ENCODE peak calls at places on chromosomes 12 and 14, in four cellular contexts. S is lower lobe of right lung, Z is tibial artery, E is HepG2. N is an unnamed sample.

GRCh38 chr14:89773151-89773550 is 181.4 kb downstream of the EFCAB11 start:
- DNase-seq in E (no peak), Z (no peak), S (no peak), N (no peak)

GRCh38 chr14:51865953-51866747 is 5.7 kb downstream of the GNG2 start:
- DNase-seq in S (no peak), E (no peak), Z (no peak), N (no peak)

GRCh38 chr12:15356831-15357456 is 34.6 kb downstream of the PTPRO start:
- DNase-seq in E (no peak), Z (no peak), S (no peak), N (no peak)

GRCh38 chr14:88129306-88130056 is 124.5 kb downstream of the GPR65 start:
- DNase-seq in E (no peak), S (no peak), Z (no peak), N (no peak)

GRCh38 chr12:123607756-123608155 is 5.9 kb downstream of the DDX55 start:
- DNase-seq in Z (no peak), S (no peak), E (no peak), N (no peak)

GRCh38 chr12:47991106-47991550 is 13.1 kb downstream of the COL2A1 start:
- DNase-seq in E (no peak), S (no peak), Z (peak; percentile 27), N (no peak)

GRCh38 chr12:116244001-116244400 is 33.5 kb downstream of the MED13L start:
- DNase-seq in S (no peak), Z (no peak), E (no peak), N (no peak)

GRCh38 chr12:124328116-124328515 is 33.2 kb downstream of the RFLNA start:
- DNase-seq in E (no peak), S (no peak), Z (peak; percentile 92), N (no peak)

GRCh38 chr14:35594616-35595015 is 60.7 kb downstream of the INSM2 start:
- DNase-seq in S (no peak), E (no peak), Z (no peak), N (no peak)

GRCh38 chr14:32450919-32451675 is 122.0 kb downstream of the AKAP6 start:
- DNase-seq in E (no peak), Z (no peak), S (no peak), N (no peak)

GRCh38 chr14:36952702-36953101 is 219.7 kb downstream of the SLC25A21 start:
- DNase-seq in E (no peak), S (no peak), Z (no peak), N (no peak)

GRCh38 chr12:113448874-113449273 is 22.8 kb downstream of the LHX5 start:
- DNase-seq in S (no peak), E (no peak), Z (no peak), N (no peak)

GRCh38 chr14:25132734-25133422 is 82.9 kb upstream of the STXBP6 start:
- DNase-seq in Z (no peak), S (peak; percentile 66), E (peak; percentile 84), N (peak; percentile 66)

GRCh38 chr12:116201359-116201758 is 76.1 kb downstream of the MED13L start:
- DNase-seq in S (no peak), E (no peak), Z (no peak), N (no peak)

GRCh38 chr12:46531804-46532203 is 159.2 kb upstream of the SLC38A2 start:
- DNase-seq in S (no peak), E (no peak), Z (no peak), N (no peak)

GRCh38 chr14:69797573-69798338 is 715 bp upstream of the SLC10A1 start:
- DNase-seq in S (no peak), E (no peak), Z (no peak), N (no peak)

GRCh38 chr12:12560587-12561304 is 1.9 kb downstream of the DUSP16 start:
- DNase-seq in E (peak; percentile 92), Z (peak; percentile 71), S (no peak), N (no peak)

GRCh38 chr14:100871234-100872186 is 32.0 kb downstream of the RTL1 start:
- DNase-seq in S (peak; percentile 16), Z (peak; percentile 53), E (peak; percentile 22), N (peak; percentile 21)

GRCh38 chr14:90426663-90427062 is 29.8 kb downstream of the CALM1 start:
- DNase-seq in S (no peak), E (no peak), Z (no peak), N (peak; percentile 73)

GRCh38 chr12:121133838-121134237 is 1.2 kb downstream of the P2RX7 start:
- DNase-seq in Z (no peak), S (no peak), E (no peak), N (no peak)

GRCh38 chr14:31876741-31877140 is 200.4 kb upstream of the ARHGAP5 start:
- DNase-seq in S (no peak), E (no peak), Z (no peak), N (no peak)

GRCh38 chr12:98424726-98425401 is 90.5 kb upstream of the TMPO start:
- DNase-seq in S (peak; percentile 60), E (peak; percentile 46), Z (no peak), N (peak; percentile 71)

GRCh38 chr12:27525373-27525772 is 1.4 kb downstream of the PPFIBP1 start:
- DNase-seq in S (no peak), E (no peak), Z (no peak), N (no peak)

GRCh38 chr14:32694795-32695449 is 243.8 kb upstream of the NPAS3 start:
- DNase-seq in E (no peak), S (no peak), Z (no peak), N (no peak)

GRCh38 chr14:65164825-65165135 is 62.5 kb upstream of the MAX start:
- DNase-seq in E (peak; percentile 74), Z (no peak), S (no peak), N (no peak)

GRCh38 chr12:124636138-124636968 is 68.9 kb upstream of the NCOR2 start:
- DNase-seq in E (no peak), Z (no peak), S (no peak), N (no peak)

GRCh38 chr12:92539966-92540791 is 162.6 kb upstream of the PLEKHG7 start:
- DNase-seq in Z (no peak), S (no peak), E (no peak), N (peak; percentile 44)

GRCh38 chr14:24398943-24399801 is at the start of gene NYNRIN:
- DNase-seq in E (no peak), Z (peak; percentile 78), S (peak; percentile 63), N (peak; percentile 84)

GRCh38 chr14:94929354-94929753 is 159.4 kb upstream of the GSC start:
- DNase-seq in E (no peak), Z (no peak), S (no peak), N (no peak)

DNA sequence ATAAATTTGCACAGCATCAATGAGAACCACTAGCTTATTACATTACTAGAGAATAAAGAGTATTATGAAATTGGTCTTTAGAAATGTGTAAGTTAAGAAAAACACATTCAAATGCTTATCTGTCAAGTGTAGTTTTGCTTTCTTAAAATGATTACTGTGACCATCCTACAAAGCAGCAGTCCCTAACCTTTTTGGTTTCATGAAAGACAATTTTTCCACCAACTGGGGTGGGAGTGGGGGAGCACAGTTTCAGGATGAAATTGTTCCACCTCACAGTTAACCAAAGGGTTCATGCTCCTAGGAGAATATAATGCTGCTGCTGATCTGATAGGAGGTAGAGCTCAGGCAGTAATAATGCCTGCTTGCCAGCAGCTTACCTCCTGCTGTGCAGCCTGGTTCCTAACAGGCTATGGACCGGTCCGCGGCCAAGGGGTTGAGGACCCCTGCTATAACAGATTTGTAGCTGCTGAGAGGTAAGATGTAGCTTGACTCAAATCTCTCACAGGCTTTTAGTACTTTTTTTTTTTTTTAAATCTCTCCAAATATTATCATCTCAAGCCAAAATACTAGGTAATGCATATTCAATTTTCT is 45.4 kb downstream of the PPP4R3A start:
- DNase-seq in S (no peak), Z (no peak), E (no peak), N (no peak)
- H3K4me1 ChIP-seq in S (no peaks in the 10 kb centered on the region), Z (no peaks in the 10 kb centered on the region), E (no peaks in the 10 kb centered on the region), N (no peaks in the 10 kb centered on the region)

GRCh38 chr12:110669193-110669502 is 19.8 kb downstream of the HVCN1 start:
- DNase-seq in E (no peak), S (no peak), Z (no peak), N (no peak)

GRCh38 chr12:110666892-110667291 is 22.0 kb downstream of the HVCN1 start:
- DNase-seq in S (no peak), Z (no peak), E (no peak), N (no peak)

GRCh38 chr12:110668480-110669192 is 20.3 kb downstream of the HVCN1 start:
- DNase-seq in Z (no peak), S (no peak), E (no peak), N (no peak)

GRCh38 chr12:110667671-110668070 is 21.2 kb downstream of the HVCN1 start:
- DNase-seq in Z (no peak), S (no peak), E (no peak), N (no peak)

DNA sequence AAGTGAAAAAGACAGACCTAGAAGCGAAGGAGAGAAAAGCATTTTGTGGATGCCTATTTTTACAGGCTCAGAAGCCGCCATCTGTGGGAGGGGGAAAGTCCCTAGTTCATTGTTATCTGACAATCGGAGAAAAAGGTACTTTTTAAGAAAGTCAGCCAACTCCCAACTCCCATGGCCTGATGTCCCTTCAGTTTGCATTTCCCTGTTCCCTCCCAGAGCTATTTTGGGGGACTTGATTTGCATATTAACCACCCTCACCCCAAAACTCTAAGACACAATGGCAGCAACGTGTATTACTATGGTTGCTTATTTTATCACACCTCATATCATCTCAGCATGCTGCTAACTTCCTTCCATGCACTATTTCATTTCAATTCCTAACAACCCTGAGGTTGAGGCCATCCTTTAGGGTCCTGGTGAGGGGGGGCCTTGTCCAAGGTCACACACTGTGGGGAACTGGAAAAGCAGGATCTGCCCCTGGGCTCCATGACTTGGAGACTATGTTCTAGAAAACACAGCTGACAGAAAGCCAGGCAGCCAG is 18.7 kb downstream of the HVCN1 start:
- DNase-seq in E (no peak), Z (no peak), S (no peak), N (no peak)
- H3K4me1 ChIP-seq in E (peaks cover 11% of the 10 kb centered on the region), Z (no peaks in the 10 kb centered on the region), S (no peaks in the 10 kb centered on the region), N (no peaks in the 10 kb centered on the region)

GRCh38 chr12:49961993-49962764 is 507 bp downstream of the AQP5 start:
- DNase-seq in S (no peak), E (no peak), Z (no peak), N (peak; percentile 61)
- H3K4me1 ChIP-seq in S (peaks cover 14% of the 10 kb centered on the region), E (peaks cover 48% of the 10 kb centered on the region), Z (peaks cover 40% of the 10 kb centered on the region), N (no peaks in the 10 kb centered on the region)

GRCh38 chr12:112346194-112346593 is 36.0 kb downstream of the HECTD4 start:
- DNase-seq in S (no peak), E (no peak), Z (no peak), N (no peak)

GRCh38 chr12:112347521-112347920 is 34.7 kb downstream of the HECTD4 start:
- DNase-seq in E (no peak), Z (no peak), S (no peak), N (no peak)

GRCh38 chr12:112352921-112353320 is 29.3 kb downstream of the HECTD4 start:
- DNase-seq in S (no peak), E (no peak), Z (no peak), N (no peak)

GRCh38 chr12:112350593-112351592 is 31.3 kb downstream of the HECTD4 start:
- DNase-seq in E (no peak), S (no peak), Z (no peak), N (no peak)

DNA sequence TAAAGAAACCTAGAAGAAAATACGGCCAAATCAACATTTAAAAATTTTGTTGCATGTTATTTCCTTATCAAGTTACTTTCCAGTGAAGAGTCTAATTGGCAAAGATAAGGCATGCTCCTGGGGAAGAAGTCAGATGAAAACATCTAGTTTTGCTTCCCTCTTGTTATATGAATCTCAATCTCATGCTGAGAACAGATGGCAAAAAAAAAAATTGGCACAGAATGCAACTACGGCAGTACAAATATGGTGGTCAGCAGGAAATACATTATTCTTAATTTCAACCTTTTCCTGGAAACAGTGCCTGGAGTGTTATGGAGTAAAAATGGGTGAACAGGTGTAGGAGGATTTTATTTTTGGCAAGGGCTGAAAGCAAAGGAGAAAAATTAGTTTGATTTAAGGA is 32.8 kb downstream of the HECTD4 start:
- DNase-seq in Z (no peak), S (no peak), E (no peak), N (no peak)
- H3K4me1 ChIP-seq in Z (peaks cover 4% of the 10 kb centered on the region), S (no peaks in the 10 kb centered on the region), E (no peaks in the 10 kb centered on the region), N (no peaks in the 10 kb centered on the region)